ENCODE peak calls at places on chromosomes 7 and 10, in eight cellular contexts. U is GM06990, D is endothelial cell, G is AG10803, Q is heart right ventricle, V is MCF 10A, R is AG09319, P is psoas muscle. A is an unnamed sample.

GRCh38 chr7:132580277-132580676 is 4.0 kb upstream of the PLXNA4 start:
- DNase-seq in U (no peak), Q (no peak), V (peak; percentile 14), G (no peak), D (no peak), P (no peak), R (no peak), A (no peak)

GRCh38 chr10:69870591-69870990 is 68.9 kb downstream of the COL13A1 start:
- DNase-seq in U (no peak), R (no peak), Q (no peak), G (no peak), P (peak; percentile 2), D (no peak), V (no peak), A (no peak)

GRCh38 chr7:18503068-18503859 is 7.7 kb downstream of the HDAC9 start:
- DNase-seq in V (no peak), R (no peak), Q (no peak), U (no peak), P (no peak), G (no peak), D (no peak), A (no peak)

GRCh38 chr10:129966831-129967578 is 2.9 kb upstream of the EBF3 start:
- DNase-seq in G (no peak), Q (no peak), U (no peak), P (peak; percentile 72), V (no peak), R (no peak), D (no peak), A (no peak)

GRCh38 chr7:44194562-44195145 is 5.4 kb upstream of the GCK start:
- DNase-seq in Q (no peak), R (no peak), V (no peak), P (no peak), G (no peak), D (no peak), U (no peak), A (no peak)

GRCh38 chr10:4939224-4940072 is 23.8 kb upstream of the AKR1C1 start:
- DNase-seq in G (no peak), R (no peak), U (no peak), D (no peak), V (peak; percentile 52), Q (no peak), P (no peak), A (no peak)

GRCh38 chr7:12490105-12490688 is 80.3 kb upstream of the SCIN start:
- DNase-seq in U (no peak), Q (no peak), D (no peak), V (peak; percentile 35), G (peak; percentile 22), R (no peak), P (no peak), A (no peak)

GRCh38 chr10:54800677-54801480 is at the start of gene PCDH15:
- DNase-seq in R (no peak), P (no peak), U (no peak), D (peak; percentile 25), V (peak; percentile 46), G (no peak), Q (peak; percentile 24), A (no peak)

GRCh38 chr7:114405427-114405826 is 9.2 kb upstream of the FOXP2 start:
- DNase-seq in D (no peak), Q (no peak), G (no peak), V (peak; percentile 30), R (no peak), U (no peak), P (no peak), A (no peak)
- TF ChIP-seq CTCF in D (peak; percentile 61), Q (no peak), G (peak; percentile 47), V (peak; percentile 36), R (peak; percentile 34), U (peak; percentile 38), P (peak; percentile 52), A (peak; percentile 17)

DNA sequence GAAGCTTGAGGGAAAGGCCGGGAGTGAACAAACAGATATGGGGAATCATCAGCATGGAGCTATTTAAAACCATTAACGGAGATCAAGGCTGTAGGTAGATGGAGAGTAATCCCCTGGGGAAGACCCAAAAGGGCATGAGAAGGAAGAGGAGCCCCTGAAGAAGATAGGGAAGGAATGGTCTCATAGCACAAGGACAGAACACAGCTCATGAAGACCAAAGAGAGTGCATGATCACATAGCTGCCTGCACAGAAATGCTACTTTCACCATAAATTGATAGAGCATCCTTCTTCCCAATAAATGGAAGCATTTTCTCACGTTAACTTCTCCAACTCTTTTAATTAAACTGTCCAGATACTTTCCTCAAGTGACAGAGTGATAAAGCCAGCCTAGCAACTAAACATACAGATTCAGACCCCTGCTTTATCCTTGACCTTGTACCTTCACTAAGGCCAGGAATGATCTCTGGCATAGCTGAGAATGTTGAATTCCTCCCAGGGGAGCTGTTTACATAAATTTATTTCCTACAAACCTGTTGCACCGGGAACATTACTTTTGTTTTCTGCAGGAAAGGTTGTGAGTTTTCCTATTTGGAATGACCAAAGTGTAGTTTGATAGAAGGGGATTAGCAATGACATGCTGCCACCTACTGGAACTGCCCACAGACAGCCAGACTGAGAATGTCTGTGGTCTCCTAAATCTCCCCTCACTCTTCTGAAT is 110.8 kb upstream of the LRGUK start:
- DNase-seq in R (no peak), P (no peak), V (peak; percentile 33), U (no peak), G (peak; percentile 35), Q (peak; percentile 11), D (peak; percentile 54), A (no peak)
- TF ChIP-seq CTCF in R (peak; percentile 75), P (peak; percentile 66), V (peak; percentile 59), U (peak; percentile 63), G (peak; percentile 81), Q (peak; percentile 69), D (peak; percentile 43), A (peak; percentile 66)

GRCh38 chr10:28370107-28370835 is 67.4 kb upstream of the MPP7 start:
- DNase-seq in Q (no peak), D (no peak), V (no peak), U (no peak), P (no peak), R (no peak), G (no peak), A (no peak)

GRCh38 chr10:28381465-28381864 is 78.6 kb upstream of the MPP7 start:
- DNase-seq in V (no peak), G (no peak), R (no peak), P (no peak), D (no peak), U (no peak), Q (no peak), A (no peak)

GRCh38 chr10:28374036-28374435 is 71.2 kb upstream of the MPP7 start:
- DNase-seq in G (no peak), U (no peak), Q (no peak), R (no peak), D (no peak), P (no peak), V (no peak), A (no peak)

GRCh38 chr10:28378986-28379585 is 76.2 kb upstream of the MPP7 start:
- DNase-seq in U (no peak), P (no peak), R (no peak), V (no peak), D (no peak), Q (no peak), G (no peak), A (no peak)

DNA sequence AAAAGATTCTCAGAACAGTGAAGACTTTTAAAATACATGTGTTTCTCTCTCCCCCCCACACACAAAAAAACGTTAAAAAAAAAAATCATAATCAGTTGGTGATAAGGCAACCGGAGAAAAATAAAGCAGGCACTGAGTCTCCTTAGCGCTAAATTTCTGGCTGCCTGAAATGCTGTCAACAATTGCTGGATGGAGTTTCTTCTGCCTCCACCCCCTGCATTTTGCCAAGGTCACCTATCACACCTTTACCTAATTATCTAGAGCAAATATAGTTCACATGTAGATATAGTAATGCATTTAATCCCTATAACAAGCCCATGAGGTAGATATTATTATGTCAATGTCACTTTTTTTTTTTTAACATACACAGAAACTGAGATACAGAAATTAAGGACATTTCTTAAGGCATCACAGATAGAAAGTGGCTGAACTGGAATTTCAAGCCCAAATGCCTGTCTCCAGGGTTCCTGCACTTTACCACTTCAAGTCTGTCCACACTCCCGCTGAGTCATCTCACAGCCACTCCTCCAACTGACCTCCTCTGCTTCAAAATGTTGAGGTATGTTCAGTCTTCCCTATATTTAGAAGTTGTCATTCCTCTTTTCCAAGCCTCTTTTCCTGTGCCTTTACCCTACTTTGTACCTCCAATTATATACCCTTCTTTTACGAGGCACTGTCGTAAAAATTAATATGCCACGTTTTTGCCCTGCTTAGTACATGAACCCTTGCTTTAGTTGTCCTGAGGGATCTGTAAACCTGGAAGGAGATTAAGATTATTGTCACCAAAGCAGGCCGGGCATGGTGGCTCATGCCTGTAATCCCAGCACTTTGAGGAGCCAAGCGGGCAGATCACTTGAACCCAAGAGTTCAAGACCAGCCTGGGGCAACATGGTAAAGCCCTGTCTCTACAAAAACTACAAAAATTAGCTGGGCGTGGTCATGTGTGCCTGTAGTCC is 72.8 kb upstream of the MPP7 start:
- DNase-seq in P (no peak), U (no peak), V (peak; percentile 49), D (no peak), G (peak; percentile 18), R (no peak), Q (no peak), A (peak; percentile 24)
- TF ChIP-seq CTCF in P (no peak), U (no peak), V (no peak), D (no peak), G (no peak), R (no peak), Q (no peak), A (no peak)

GRCh38 chr10:133215586-133215985 is 14.4 kb upstream of the UTF1 start:
- DNase-seq in P (peak; percentile 38), R (no peak), G (no peak), V (no peak), Q (no peak), D (no peak), U (no peak), A (no peak)

GRCh38 chr10:133212853-133213494 is 17.0 kb upstream of the UTF1 start:
- DNase-seq in U (no peak), Q (no peak), D (no peak), P (peak; percentile 36), G (no peak), V (no peak), R (no peak), A (no peak)

GRCh38 chr10:133213641-133214467 is 16.2 kb upstream of the UTF1 start:
- DNase-seq in R (no peak), P (peak; percentile 23), Q (no peak), V (no peak), U (no peak), G (no peak), D (no peak), A (no peak)

GRCh38 chr10:133216776-133217175 is 13.2 kb upstream of the UTF1 start:
- DNase-seq in R (no peak), D (no peak), G (no peak), U (no peak), V (no peak), Q (no peak), P (peak; percentile 41), A (no peak)

DNA sequence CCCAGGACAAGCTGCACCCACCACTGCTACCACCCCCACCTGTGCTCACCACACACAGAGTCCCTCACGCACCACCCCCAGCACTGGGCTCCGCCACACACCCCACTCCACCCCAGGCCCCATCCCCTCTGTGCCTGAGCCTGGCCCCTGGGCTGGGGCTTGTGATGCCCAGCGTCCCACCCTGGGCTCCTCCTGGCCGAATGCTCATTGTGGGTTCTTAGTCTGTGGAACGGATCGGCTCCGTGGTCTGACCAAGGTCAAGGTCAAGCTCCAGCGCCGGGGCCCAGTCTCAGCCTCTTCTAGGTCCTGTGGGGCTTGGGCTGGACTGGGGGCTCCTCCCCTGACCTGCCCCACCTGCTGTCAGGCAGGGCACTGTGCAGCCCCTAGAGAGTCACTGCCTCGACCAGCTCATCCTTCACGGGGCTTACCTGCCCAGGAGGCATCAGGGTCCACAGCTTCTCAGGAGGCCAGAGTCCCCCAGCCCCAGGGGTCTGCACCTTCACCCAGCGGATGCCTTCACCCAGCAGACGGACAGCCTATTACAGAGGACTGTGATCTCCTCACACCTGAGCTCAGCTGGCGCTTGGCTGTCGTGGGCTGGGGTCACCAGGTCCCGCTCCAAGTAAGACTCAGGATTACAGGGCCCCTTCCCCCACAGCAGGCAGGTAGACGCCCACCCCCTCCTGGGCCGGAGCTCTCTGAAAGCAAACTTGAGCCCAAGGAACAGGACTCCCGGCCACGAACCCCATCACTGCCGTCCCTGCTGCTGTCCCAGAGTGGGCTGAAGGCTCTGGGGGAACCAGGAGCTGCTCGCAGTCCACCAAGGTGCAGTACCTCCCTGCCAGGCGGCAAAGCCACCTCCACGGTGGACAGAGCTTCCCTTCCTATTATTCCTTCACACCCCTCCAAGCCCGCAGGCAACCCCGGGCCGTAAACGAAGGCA is 15.3 kb upstream of the UTF1 start:
- DNase-seq in V (no peak), Q (no peak), G (no peak), P (peak; percentile 33), D (no peak), U (no peak), R (no peak), A (no peak)
- TF ChIP-seq CTCF in V (no peak), Q (no peak), G (no peak), P (no peak), D (no peak), U (no peak), R (no peak), A (no peak)